ENCODE peak calls at places on chromosome 22, in nine cellular contexts. A is A549; F is neuronal stem cell; X is GM10248; H is progenitor cell of endocrine pancreas; I is NCI-H1105 treated with DMSO at 0.1 percent for 48 hours; D is C1 segment of cervical spinal cord; C is stimulated activated CD8-positive, alpha-beta memory T cell treated with anti-CD3 and anti-CD28 coated beads, Interleukin-15, amount 100 ng/mL, for 1 hour; T is left lobe of liver. P is an unnamed sample.

GRCh38 chr22:42868751-42869251 is 11.7 kb upstream of the ARFGAP3 start:
- DNase-seq in X (no peak), A (no peak), F (no peak), C (no peak), T (peak), D (peak), I (no peak), H (no peak), P (no peak)

GRCh38 chr22:34390400-34390799 is 470.1 kb upstream of the LARGE1 start:
- DNase-seq in H (no peak), C (no peak), A (no peak), F (no peak), D (no peak), T (no peak), I (no peak), X (no peak), P (no peak)

GRCh38 chr22:44403166-44403565 is 90.4 kb upstream of the SHISAL1 start:
- DNase-seq in A (no peak), X (no peak), H (no peak), C (no peak), T (no peak), I (no peak), F (no peak), D (no peak), P (no peak)

GRCh38 chr22:41939981-41940852 is 6.7 kb downstream of the CENPM start:
- DNase-seq in D (peak), I (peak), C (peak), A (peak), X (peak), T (no peak), F (no peak), H (no peak), P (no peak)

GRCh38 chr22:41534219-41534618 is 10.1 kb downstream of the POLR3H start:
- DNase-seq in D (no peak), H (no peak), T (no peak), C (no peak), F (no peak), A (no peak), X (no peak), I (no peak), P (no peak)

GRCh38 chr22:37419916-37420655 is 7.2 kb downstream of the ELFN2 start:
- DNase-seq in T (no peak), H (no peak), A (no peak), C (no peak), F (no peak), D (no peak), I (no peak), X (no peak), P (peak)

GRCh38 chr22:33919591-33920501 is at the start of gene LARGE1:
- DNase-seq in C (no peak), A (peak), X (peak), H (peak), I (peak), T (peak), F (peak), D (peak), P (peak)

GRCh38 chr22:32880906-32881596 is 79.5 kb downstream of the TIMP3 start:
- DNase-seq in F (no peak), T (peak), I (peak), A (no peak), X (no peak), H (no peak), D (no peak), C (no peak), P (no peak)

GRCh38 chr22:46674906-46675305 is 54.7 kb downstream of the GRAMD4 start:
- DNase-seq in D (no peak), C (no peak), X (no peak), T (no peak), A (no peak), F (no peak), I (no peak), H (no peak), P (no peak)

GRCh38 chr22:44180706-44181032 is at the start of gene PARVG:
- DNase-seq in C (no peak), H (no peak), T (no peak), I (no peak), F (no peak), A (no peak), D (no peak), X (peak), P (no peak)

GRCh38 chr22:40874016-40874415 is 12.1 kb upstream of the DNAJB7 start:
- DNase-seq in H (no peak), D (no peak), C (no peak), I (no peak), F (no peak), X (no peak), A (no peak), T (no peak), P (no peak)

GRCh38 chr22:43850529-43850928 is 11.8 kb downstream of the SULT4A1 start:
- DNase-seq in T (no peak), I (no peak), H (no peak), A (no peak), F (no peak), C (no peak), X (no peak), D (no peak), P (no peak)

GRCh38 chr22:27247691-27248434 is 553.7 kb downstream of the MN1 start:
- DNase-seq in I (no peak), X (no peak), H (no peak), D (no peak), A (no peak), F (no peak), C (no peak), T (no peak), P (no peak)

GRCh38 chr22:22569218-22569617 is 10.2 kb upstream of the PRAME start:
- DNase-seq in H (no peak), F (no peak), X (no peak), T (no peak), D (no peak), I (no peak), C (no peak), A (no peak), P (no peak)

GRCh38 chr22:27986459-27986858 is 67.4 kb upstream of the PITPNB start:
- DNase-seq in F (no peak), T (no peak), X (no peak), I (no peak), A (no peak), H (no peak), C (no peak), D (no peak), P (no peak)

P was measured in H1.